ENCODE peak calls at places on chromosomes 6 and 20, in six cellular contexts. One of them, this sample, is unnamed.

GRCh38 chr6:148716811-148717210 is 30.0 kb upstream of the UST start:
- DNase-seq in A549: no peak
- DNase-seq in GM12878: no peak
- DNase-seq in endothelial cell of umbilical vein: no peak
- DNase-seq in HepG2: no peak
- DNase-seq in NB4: no peak
- DNase-seq in this sample: no peak

GRCh38 chr6:155278319-155279049 is 14.7 kb downstream of the CLDN20 start:
- DNase-seq in GM12878: no peak
- DNase-seq in endothelial cell of umbilical vein: no peak
- DNase-seq in NB4: no peak
- DNase-seq in A549: no peak
- DNase-seq in HepG2: no peak
- DNase-seq in this sample: no peak

GRCh38 chr20:47785900-47786762 is 850 bp upstream of the SULF2 start:
- DNase-seq in GM12878: no peak
- DNase-seq in HepG2: peak; percentile 82
- DNase-seq in endothelial cell of umbilical vein: peak; percentile 85
- DNase-seq in NB4: peak; percentile 63
- DNase-seq in A549: peak; percentile 80
- DNase-seq in this sample: peak; percentile 48

GRCh38 chr6:123803862-123804681 is at the start of gene NKAIN2:
- DNase-seq in endothelial cell of umbilical vein: peak; percentile 15
- DNase-seq in HepG2: no peak
- DNase-seq in GM12878: no peak
- DNase-seq in A549: no peak
- DNase-seq in NB4: no peak
- DNase-seq in this sample: no peak

GRCh38 chr6:166499350-166500163 is 86.9 kb downstream of the RAMACL start:
- DNase-seq in endothelial cell of umbilical vein: no peak
- DNase-seq in HepG2: no peak
- DNase-seq in NB4: no peak
- DNase-seq in A549: no peak
- DNase-seq in GM12878: peak; percentile 34
- DNase-seq in this sample: no peak

GRCh38 chr20:39676857-39677351 is 714.8 kb downstream of the DHX35 start:
- DNase-seq in HepG2: no peak
- DNase-seq in endothelial cell of umbilical vein: peak; percentile 47
- DNase-seq in A549: peak; percentile 5
- DNase-seq in GM12878: no peak
- DNase-seq in NB4: peak; percentile 46
- DNase-seq in this sample: no peak

GRCh38 chr6:25257686-25258348 is 21.4 kb upstream of the CARMIL1 start:
- DNase-seq in HepG2: no peak
- DNase-seq in endothelial cell of umbilical vein: no peak
- DNase-seq in NB4: no peak
- DNase-seq in GM12878: no peak
- DNase-seq in A549: no peak
- DNase-seq in this sample: no peak

GRCh38 chr20:24684954-24685691 is 215.7 kb downstream of the SYNDIG1 start:
- DNase-seq in endothelial cell of umbilical vein: no peak
- DNase-seq in HepG2: no peak
- DNase-seq in A549: no peak
- DNase-seq in GM12878: no peak
- DNase-seq in NB4: no peak
- DNase-seq in this sample: no peak

GRCh38 chr6:112232845-112233256 is 21.5 kb downstream of the LAMA4 start:
- DNase-seq in A549: no peak
- DNase-seq in endothelial cell of umbilical vein: peak; percentile 98
- DNase-seq in GM12878: no peak
- DNase-seq in NB4: no peak
- DNase-seq in HepG2: no peak
- DNase-seq in this sample: no peak

DNA sequence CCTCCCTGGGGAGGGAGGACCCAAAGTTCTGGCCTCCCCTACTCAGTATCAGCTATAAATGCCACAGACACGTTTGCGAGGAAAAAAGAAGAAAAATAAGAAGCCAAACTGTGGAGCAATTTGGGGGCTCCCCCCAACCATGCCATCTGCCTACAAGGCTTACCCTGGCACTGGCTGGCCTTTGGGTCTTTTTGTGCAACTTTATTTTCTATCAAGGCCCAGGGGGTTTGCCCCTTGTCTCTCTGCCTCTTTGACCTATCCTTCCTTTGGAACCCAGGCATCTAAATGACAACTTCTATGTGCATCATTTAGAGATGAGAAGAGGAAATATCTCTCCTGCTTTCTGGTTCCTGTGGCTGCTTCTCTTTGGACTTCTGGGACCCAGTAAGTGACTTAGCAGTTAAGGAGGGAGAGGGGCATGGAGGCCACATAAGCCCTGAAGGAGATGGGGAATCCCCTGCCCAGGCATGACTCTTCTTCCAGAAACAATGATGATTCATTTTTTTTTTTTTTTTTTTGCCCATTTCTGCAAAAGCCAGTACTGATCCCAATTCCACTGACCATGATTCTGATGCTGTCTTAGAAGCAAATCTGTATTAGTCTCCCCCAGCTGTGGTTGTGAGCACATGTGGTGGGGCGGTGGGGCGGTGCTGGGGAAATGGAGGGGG is at the start of gene MUC22:
- DNase-seq in HepG2: no peak
- DNase-seq in endothelial cell of umbilical vein: no peak
- DNase-seq in GM12878: no peak
- DNase-seq in NB4: no peak
- DNase-seq in A549: no peak
- DNase-seq in this sample: no peak
- TF ChIP-seq MYC in HepG2: no peak
- TF ChIP-seq MYC in endothelial cell of umbilical vein: no peak
- TF ChIP-seq MYC in GM12878: no peak
- TF ChIP-seq MYC in NB4: no peak
- TF ChIP-seq MYC in A549: no peak
- TF ChIP-seq MYC in this sample: no peak

GRCh38 chr6:118249680-118250079 is 298.4 kb upstream of the PLN start:
- DNase-seq in A549: no peak
- DNase-seq in endothelial cell of umbilical vein: peak; percentile 18
- DNase-seq in GM12878: no peak
- DNase-seq in NB4: peak; percentile 8
- DNase-seq in HepG2: no peak
- DNase-seq in this sample: no peak
- TF ChIP-seq MYC in A549: no peak
- TF ChIP-seq MYC in endothelial cell of umbilical vein: no peak
- TF ChIP-seq MYC in GM12878: no peak
- TF ChIP-seq MYC in NB4: no peak
- TF ChIP-seq MYC in HepG2: no peak
- TF ChIP-seq MYC in this sample: no peak

DNA sequence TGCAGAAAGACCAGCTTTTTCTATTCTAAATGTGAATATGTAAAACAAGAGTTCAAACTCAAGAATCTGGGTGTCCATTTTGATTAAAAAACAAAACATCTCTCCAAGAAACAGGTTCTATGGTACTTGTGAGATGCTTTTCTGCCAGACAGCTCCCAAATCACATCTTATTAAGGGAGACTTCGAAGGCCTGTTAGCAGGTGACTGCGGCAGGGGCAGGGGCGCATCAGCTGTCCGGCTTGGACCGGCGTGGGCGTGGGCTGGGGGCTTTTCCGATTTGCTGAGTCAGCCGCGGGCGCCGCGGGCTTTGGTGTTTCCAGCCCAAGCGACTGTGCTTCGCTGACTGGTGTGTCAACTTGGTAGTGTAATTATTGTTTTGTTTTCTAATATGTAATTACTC is 32.6 kb downstream of the TFAP2A start:
- DNase-seq in NB4: no peak
- DNase-seq in HepG2: no peak
- DNase-seq in endothelial cell of umbilical vein: no peak
- DNase-seq in GM12878: no peak
- DNase-seq in A549: no peak
- DNase-seq in this sample: no peak
- TF ChIP-seq MYC in NB4: no peak
- TF ChIP-seq MYC in HepG2: no peak
- TF ChIP-seq MYC in endothelial cell of umbilical vein: no peak
- TF ChIP-seq MYC in GM12878: no peak
- TF ChIP-seq MYC in A549: no peak
- TF ChIP-seq MYC in this sample: no peak

GRCh38 chr6:93419304-93420162 is at the start of gene EPHA7:
- DNase-seq in NB4: peak; percentile 50
- DNase-seq in GM12878: no peak
- DNase-seq in HepG2: no peak
- DNase-seq in A549: peak; percentile 74
- DNase-seq in endothelial cell of umbilical vein: peak; percentile 93
- DNase-seq in this sample: peak; percentile 1
- TF ChIP-seq MYC in NB4: no peak
- TF ChIP-seq MYC in GM12878: no peak
- TF ChIP-seq MYC in HepG2: no peak
- TF ChIP-seq MYC in A549: no peak
- TF ChIP-seq MYC in endothelial cell of umbilical vein: no peak
- TF ChIP-seq MYC in this sample: no peak

GRCh38 chr6:153028261-153028660 is 25.8 kb upstream of the MTRF1L start:
- DNase-seq in GM12878: no peak
- DNase-seq in A549: no peak
- DNase-seq in endothelial cell of umbilical vein: no peak
- DNase-seq in HepG2: no peak
- DNase-seq in NB4: no peak
- DNase-seq in this sample: no peak

GRCh38 chr6:153031335-153031955 is 28.9 kb upstream of the MTRF1L start:
- DNase-seq in NB4: no peak
- DNase-seq in HepG2: no peak
- DNase-seq in endothelial cell of umbilical vein: peak; percentile 7
- DNase-seq in A549: peak; percentile 55
- DNase-seq in GM12878: no peak
- DNase-seq in this sample: no peak

GRCh38 chr6:153028963-153029362 is 26.5 kb upstream of the MTRF1L start:
- DNase-seq in A549: no peak
- DNase-seq in GM12878: no peak
- DNase-seq in endothelial cell of umbilical vein: no peak
- DNase-seq in HepG2: peak; percentile 10
- DNase-seq in NB4: no peak
- DNase-seq in this sample: no peak

GRCh38 chr6:153034139-153034538 is 31.6 kb upstream of the MTRF1L start:
- DNase-seq in A549: no peak
- DNase-seq in NB4: no peak
- DNase-seq in GM12878: no peak
- DNase-seq in HepG2: no peak
- DNase-seq in endothelial cell of umbilical vein: no peak
- DNase-seq in this sample: no peak

GRCh38 chr6:153032255-153032882 is 29.9 kb upstream of the MTRF1L start:
- DNase-seq in A549: peak; percentile 46
- DNase-seq in GM12878: no peak
- DNase-seq in NB4: peak; percentile 39
- DNase-seq in HepG2: peak; percentile 22
- DNase-seq in endothelial cell of umbilical vein: peak; percentile 66
- DNase-seq in this sample: peak; percentile 17
- TF ChIP-seq MYC in A549: no peak
- TF ChIP-seq MYC in GM12878: no peak
- TF ChIP-seq MYC in NB4: no peak
- TF ChIP-seq MYC in HepG2: no peak
- TF ChIP-seq MYC in endothelial cell of umbilical vein: no peak
- TF ChIP-seq MYC in this sample: no peak

GRCh38 chr20:34883087-34883688 is 6.8 kb downstream of the ACSS2 start:
- DNase-seq in GM12878: no peak
- DNase-seq in HepG2: no peak
- DNase-seq in A549: no peak
- DNase-seq in NB4: no peak
- DNase-seq in endothelial cell of umbilical vein: no peak
- DNase-seq in this sample: no peak
- TF ChIP-seq MYC in GM12878: no peak
- TF ChIP-seq MYC in HepG2: no peak
- TF ChIP-seq MYC in A549: no peak
- TF ChIP-seq MYC in NB4: no peak
- TF ChIP-seq MYC in endothelial cell of umbilical vein: no peak
- TF ChIP-seq MYC in this sample: no peak

DNA sequence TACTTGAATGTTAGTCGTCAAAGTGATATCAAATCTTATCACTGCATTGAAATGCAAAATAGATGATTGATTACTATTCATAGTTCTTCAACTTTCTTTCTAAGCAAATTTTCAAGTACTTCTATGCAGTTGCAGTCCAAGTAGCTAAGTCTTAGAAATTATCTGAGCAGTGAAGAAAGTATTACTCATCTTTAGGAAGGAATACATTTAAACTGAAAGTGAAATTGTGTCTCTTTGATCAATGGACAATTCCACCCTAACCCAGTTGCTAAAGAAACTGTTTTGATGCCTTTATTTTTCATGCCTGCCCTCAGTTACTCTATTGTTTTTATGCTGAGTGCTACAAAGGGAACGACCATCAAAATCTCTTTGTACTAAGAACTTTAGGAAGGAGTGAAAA is 337.4 kb downstream of the GRIK2 start:
- DNase-seq in NB4: no peak
- DNase-seq in endothelial cell of umbilical vein: peak; percentile 17
- DNase-seq in HepG2: no peak
- DNase-seq in A549: no peak
- DNase-seq in GM12878: no peak
- DNase-seq in this sample: no peak
- TF ChIP-seq MYC in NB4: no peak
- TF ChIP-seq MYC in endothelial cell of umbilical vein: no peak
- TF ChIP-seq MYC in HepG2: no peak
- TF ChIP-seq MYC in A549: no peak
- TF ChIP-seq MYC in GM12878: no peak
- TF ChIP-seq MYC in this sample: no peak

DNA sequence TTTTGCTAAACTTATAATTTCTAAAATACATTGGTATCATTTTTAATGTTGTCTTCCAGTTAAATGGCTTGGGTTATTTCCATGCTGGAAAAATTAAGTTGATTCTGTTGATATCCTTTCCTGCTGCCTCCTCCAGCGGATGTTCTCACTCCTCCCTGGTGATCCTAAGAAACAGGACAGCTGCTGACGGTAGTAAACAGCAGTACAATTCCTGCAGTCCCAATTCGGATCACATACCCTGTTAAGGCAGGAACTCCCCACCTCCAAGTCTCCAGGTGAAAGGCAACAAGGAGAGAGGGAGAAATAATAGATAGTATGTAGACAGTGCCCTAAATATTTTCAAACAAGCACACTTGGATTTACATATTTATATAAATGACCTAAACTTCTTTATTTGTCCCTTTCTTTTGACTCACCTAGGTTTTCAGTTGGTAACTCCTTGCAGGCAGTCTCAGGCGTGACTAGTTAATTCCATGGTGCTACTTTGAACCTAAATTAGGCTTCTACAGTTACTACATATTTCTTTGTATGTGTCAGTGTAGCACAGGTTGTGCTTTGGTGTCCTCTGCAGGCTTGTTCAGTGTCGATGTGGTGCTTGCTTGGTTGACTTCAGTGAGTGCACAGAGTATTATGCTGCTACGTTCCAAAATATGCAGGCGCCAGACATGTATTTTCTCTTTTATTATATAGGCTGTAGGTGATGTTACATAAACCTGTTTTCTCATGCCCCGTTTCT is 126.0 kb downstream of the ADGRB3 start:
- DNase-seq in GM12878: no peak
- DNase-seq in NB4: no peak
- DNase-seq in endothelial cell of umbilical vein: no peak
- DNase-seq in HepG2: no peak
- DNase-seq in A549: no peak
- DNase-seq in this sample: peak; percentile 53
- TF ChIP-seq MYC in GM12878: no peak
- TF ChIP-seq MYC in NB4: no peak
- TF ChIP-seq MYC in endothelial cell of umbilical vein: no peak
- TF ChIP-seq MYC in HepG2: no peak
- TF ChIP-seq MYC in A549: no peak
- TF ChIP-seq MYC in this sample: no peak

GRCh38 chr6:6925391-6926164 is 182.2 kb upstream of the RREB1 start:
- DNase-seq in NB4: no peak
- DNase-seq in GM12878: no peak
- DNase-seq in endothelial cell of umbilical vein: no peak
- DNase-seq in A549: no peak
- DNase-seq in HepG2: no peak
- DNase-seq in this sample: no peak
- TF ChIP-seq MYC in NB4: no peak
- TF ChIP-seq MYC in GM12878: no peak
- TF ChIP-seq MYC in endothelial cell of umbilical vein: no peak
- TF ChIP-seq MYC in A549: no peak
- TF ChIP-seq MYC in HepG2: no peak
- TF ChIP-seq MYC in this sample: no peak

This sample was measured in K562.